ENCODE peak calls at places on chromosomes 16 and 17, in four cellular contexts. C is breast epithelium, U is fibroblast of villous mesenchyme, N is GM23338. V is an unnamed sample.
A peak's percentile ranks its signal among the peaks of the same experiment; 100 is the strongest.

GRCh38 chr16:88428616-88429386 is 24.3 kb upstream of the ZFPM1 start:
- DNase-seq in C (no peak), U (no peak), N (no peak), V (no peak)

GRCh38 chr16:20918486-20919239 is 18.1 kb downstream of the LYRM1 start:
- DNase-seq in C (no peak), U (peak; percentile 85), N (no peak), V (peak; percentile 94)

GRCh38 chr16:81552743-81553079 is 108.1 kb downstream of the CMIP start:
- DNase-seq in C (no peak), U (no peak), N (no peak), V (no peak)

GRCh38 chr16:27432600-27432957 is 30.6 kb downstream of the IL21R start:
- DNase-seq in C (no peak), U (peak; percentile 46), N (no peak), V (peak; percentile 86)

GRCh38 chr17:40556884-40557414 is 8.3 kb downstream of the CCR7 start:
- DNase-seq in C (no peak), U (peak; percentile 42), N (no peak), V (peak; percentile 40)

GRCh38 chr17:58986005-58986404 is 120.7 kb downstream of the TRIM37 start:
- DNase-seq in C (no peak), U (no peak), N (no peak), V (no peak)

GRCh38 chr17:40000161-40000560 is 15.1 kb upstream of the CSF3 start:
- DNase-seq in C (no peak), U (no peak), N (no peak), V (no peak)

GRCh38 chr16:57807252-57807967 is 5.1 kb upstream of the KIFC3 start:
- DNase-seq in C (no peak), U (no peak), N (no peak), V (no peak)

GRCh38 chr17:7862692-7863437 is 5.1 kb downstream of the CYB5D1 start:
- DNase-seq in C (no peak), U (peak; percentile 58), N (peak; percentile 91), V (peak; percentile 66)

GRCh38 chr16:69438465-69438864 is 14.0 kb downstream of the CYB5B start:
- DNase-seq in C (no peak), U (no peak), N (no peak), V (no peak)

GRCh38 chr16:50305441-50306061 is 39.2 kb downstream of the ADCY7 start:
- DNase-seq in C (peak; percentile 48), U (no peak), N (no peak), V (no peak)

GRCh38 chr16:9992441-9992840 is 189.8 kb downstream of the GRIN2A start:
- DNase-seq in C (no peak), U (no peak), N (no peak), V (no peak)

GRCh38 chr17:65987988-65988387 is 203.9 kb downstream of the CEP112 start:
- DNase-seq in C (no peak), U (peak; percentile 24), N (peak; percentile 86), V (peak; percentile 48)

GRCh38 chr16:83539736-83540490 is 267.9 kb upstream of the HSBP1 start:
- DNase-seq in C (no peak), U (no peak), N (no peak), V (no peak)

GRCh38 chr16:54402270-54402669 is 115.7 kb upstream of the IRX3 start:
- DNase-seq in C (no peak), U (no peak), N (no peak), V (no peak)

GRCh38 chr17:65287040-65287439 is 149.9 kb downstream of the RGS9 start:
- DNase-seq in C (no peak), U (peak; percentile 19), N (no peak), V (no peak)

GRCh38 chr16:57132470-57132869 is 40.1 kb downstream of the CPNE2 start:
- DNase-seq in C (no peak), U (no peak), N (no peak), V (no peak)

GRCh38 chr16:14225457-14225856 is 154.3 kb downstream of the MRTFB start:
- DNase-seq in C (no peak), U (no peak), N (no peak), V (no peak)

GRCh38 chr17:56108811-56109284 is 44.4 kb upstream of the ANKFN1 start:
- DNase-seq in C (no peak), U (no peak), N (no peak), V (no peak)

GRCh38 chr16:6360641-6361040 is 972.0 kb upstream of the RBFOX1 start:
- DNase-seq in C (no peak), U (no peak), N (no peak), V (no peak)
- TF ChIP-seq CTCF in C (no peak), U (no peak), N (peak; percentile 43), V (no peak)

DNA sequence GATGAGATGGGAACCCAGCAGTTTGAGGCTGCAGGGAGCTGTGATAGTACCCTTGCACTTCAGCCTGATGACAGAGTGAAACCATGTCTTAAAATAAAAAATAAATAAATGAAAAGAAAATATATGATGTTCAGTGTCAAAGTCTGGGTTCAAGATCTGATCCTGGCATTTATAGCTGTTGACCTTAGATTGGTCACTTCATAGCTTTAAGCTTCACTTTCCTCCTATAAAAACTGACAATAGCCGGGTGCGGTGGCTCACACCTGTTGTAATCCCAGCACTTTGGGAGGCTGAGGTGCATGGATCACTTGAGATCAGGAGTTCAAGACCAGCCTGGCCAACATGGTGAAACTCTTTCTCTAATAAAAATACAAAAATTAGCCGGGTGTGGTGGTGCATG is 5.2 kb upstream of the ZNF821 start:
- DNase-seq in C (no peak), U (no peak), N (no peak), V (no peak)
- H3K4me3 ChIP-seq in C (no peak overlapping the region), U (no peak overlapping the region), N (no peak overlapping the region), V (no peak overlapping the region)

GRCh38 chr17:75059369-75060345 is 12.6 kb downstream of the KCTD2 start:
- DNase-seq in C (no peak), U (peak; percentile 85), N (peak; percentile 57), V (peak; percentile 80)
- TF ChIP-seq CTCF in C (peak; percentile 36), U (peak; percentile 54), N (peak; percentile 44), V (peak; percentile 63)

GRCh38 chr16:67157892-67158635 is 1.6 kb downstream of the TRADD start:
- DNase-seq in C (no peak), U (no peak), N (no peak), V (no peak)

GRCh38 chr16:67156146-67156844 is 3.4 kb downstream of the TRADD start:
- DNase-seq in C (no peak), U (no peak), N (no peak), V (no peak)

GRCh38 chr16:67157106-67157748 is 2.5 kb downstream of the TRADD start:
- DNase-seq in C (no peak), U (no peak), N (no peak), V (no peak)

GRCh38 chr16:67154578-67155304 is 3.9 kb upstream of the B3GNT9 start:
- DNase-seq in C (no peak), U (no peak), N (peak; percentile 58), V (no peak)

GRCh38 chr16:67155305-67156145 is 4.2 kb downstream of the TRADD start:
- DNase-seq in C (peak; percentile 67), U (peak; percentile 70), N (peak; percentile 84), V (peak; percentile 67)
- H3K4me3 ChIP-seq in C (peak overlapping the region; percentile 57), U (peak overlapping the region; percentile 27), N (peak overlapping the region; percentile 57), V (no peak overlapping the region)

DNA sequence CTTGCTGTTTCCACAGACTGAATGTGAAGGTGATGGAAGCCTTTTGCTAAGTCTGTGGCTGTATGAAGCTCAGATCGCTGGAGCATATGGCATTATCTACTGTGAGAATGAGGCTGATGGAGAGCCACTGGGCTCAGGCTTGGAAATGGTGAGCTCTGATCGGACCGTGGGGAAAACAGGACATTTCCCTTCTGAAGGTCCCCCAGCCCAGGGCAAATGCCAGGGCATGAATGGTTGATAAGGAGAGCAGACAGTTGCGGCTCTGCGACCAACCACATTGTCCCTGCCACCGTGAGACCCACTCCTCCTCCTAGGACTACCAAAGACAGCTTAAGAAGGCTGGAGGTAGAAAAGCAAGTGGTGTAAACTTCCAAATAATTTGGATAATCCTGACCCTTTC is 4.7 kb upstream of the CUEDC1 start:
- DNase-seq in C (no peak), U (no peak), N (no peak), V (no peak)
- TF ChIP-seq CTCF in C (no peak), U (no peak), N (no peak), V (no peak)

GRCh38 chr17:978110-979093 is 1.2 kb downstream of the NXN start:
- DNase-seq in C (no peak), U (peak; percentile 78), N (no peak), V (peak; percentile 77)

GRCh38 chr17:975321-975982 is 4.1 kb downstream of the NXN start:
- DNase-seq in C (no peak), U (peak; percentile 53), N (no peak), V (peak; percentile 79)

GRCh38 chr17:979211-979538 is 401 bp downstream of the NXN start:
- DNase-seq in C (no peak), U (no peak), N (no peak), V (no peak)

GRCh38 chr17:976316-976715 is 3.3 kb downstream of the NXN start:
- DNase-seq in C (no peak), U (no peak), N (no peak), V (no peak)

DNA sequence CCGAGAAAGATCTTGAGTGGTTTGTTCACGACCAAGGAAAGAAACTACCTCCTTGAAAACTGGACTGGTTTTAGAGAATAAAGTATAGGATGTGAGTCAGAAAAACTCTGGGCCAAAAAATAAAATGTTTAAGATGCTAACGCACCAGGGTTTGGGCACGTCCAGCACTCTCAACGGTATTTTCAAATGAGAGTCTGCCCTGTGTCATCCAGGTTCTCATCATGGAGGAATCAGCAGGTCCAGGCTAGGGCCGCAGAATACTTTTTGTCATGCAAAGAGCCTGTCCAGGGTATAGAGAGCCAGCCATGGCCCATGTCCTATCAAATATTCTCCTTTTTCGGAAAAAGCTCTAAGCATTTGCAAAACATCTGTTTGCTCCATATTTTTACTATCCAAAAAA is 2.4 kb downstream of the NXN start:
- DNase-seq in C (no peak), U (no peak), N (no peak), V (peak; percentile 59)
- H3K4me3 ChIP-seq in C (no peak overlapping the region), U (peak overlapping the region; percentile 74), N (peak overlapping the region; percentile 78), V (peak overlapping the region; percentile 22)

GRCh38 chr17:44006581-44007345 is 2.3 kb downstream of the NAGS start:
- DNase-seq in C (peak; percentile 100), U (peak; percentile 97), N (peak; percentile 99), V (peak; percentile 98)

GRCh38 chr17:44005527-44005864 is 1.1 kb downstream of the NAGS start:
- DNase-seq in C (no peak), U (no peak), N (no peak), V (no peak)

GRCh38 chr17:44007346-44008204 is 3.2 kb downstream of the NAGS start:
- DNase-seq in C (no peak), U (no peak), N (no peak), V (no peak)

GRCh38 chr17:44004761-44005526 is 522 bp downstream of the NAGS start:
- DNase-seq in C (no peak), U (no peak), N (peak; percentile 66), V (no peak)

GRCh38 chr17:44005865-44006580 is 1.6 kb downstream of the NAGS start:
- DNase-seq in C (no peak), U (no peak), N (peak; percentile 77), V (no peak)
- TF ChIP-seq CTCF in C (no peak), U (no peak), N (peak; percentile 67), V (no peak)

GRCh38 chr16:2898831-2899563 is 12.7 kb upstream of the FLYWCH1 start:
- DNase-seq in C (no peak), U (no peak), N (no peak), V (no peak)

GRCh38 chr16:2897110-2897509 is 14.1 kb downstream of the FLYWCH2 start:
- DNase-seq in C (no peak), U (no peak), N (no peak), V (peak; percentile 39)

GRCh38 chr16:2895813-2896212 is 12.8 kb downstream of the FLYWCH2 start:
- DNase-seq in C (no peak), U (no peak), N (no peak), V (peak; percentile 15)

GRCh38 chr16:2896480-2897010 is 13.5 kb downstream of the FLYWCH2 start:
- DNase-seq in C (no peak), U (no peak), N (no peak), V (no peak)

GRCh38 chr16:2894231-2894630 is 11.2 kb downstream of the FLYWCH2 start:
- DNase-seq in C (no peak), U (no peak), N (peak; percentile 24), V (peak; percentile 26)
- H3K4me3 ChIP-seq in C (no peak overlapping the region), U (no peak overlapping the region), N (no peak overlapping the region), V (no peak overlapping the region)